ENCODE peak calls at places on chromosome X, in seven cellular contexts. G is NCI-H1694 treated with DMSO at 0.1 percent for 48 hours; T is pancreas; P is AG04449; B is activated T-cell treated with anti-CD3 and anti-CD28 coated beads for 48 hours; D is HFF-Myc; J is CD8-positive, alpha-beta memory T cell. N is an unnamed sample.

GRCh38 chrX:116285506-116285905 is 115.0 kb downstream of the AGTR2 start:
- DNase-seq in P (no peak), J (no peak), T (no peak), G (no peak), D (no peak), B (no peak), N (no peak)

GRCh38 chrX:138648570-138648969 is 62.9 kb downstream of the FGF13 start:
- DNase-seq in D (no peak), P (no peak), J (no peak), G (no peak), B (no peak), T (no peak), N (no peak)

GRCh38 chrX:119398587-119398973 is 556 bp upstream of the SLC25A43 start:
- DNase-seq in B (no peak), D (no peak), G (no peak), J (no peak), P (no peak), T (no peak), N (no peak)

GRCh38 chrX:154549766-154550165 is 2.3 kb downstream of the IKBKG start:
- DNase-seq in D (no peak), J (no peak), G (no peak), T (no peak), B (no peak), P (no peak), N (no peak)

GRCh38 chrX:39439910-39440733 is 638.9 kb downstream of the MID1IP1 start:
- DNase-seq in T (no peak), B (no peak), G (no peak), D (no peak), P (no peak), J (peak), N (no peak)

GRCh38 chrX:43679778-43680177 is 23.7 kb downstream of the MAOA start:
- DNase-seq in G (no peak), B (no peak), P (no peak), D (no peak), J (no peak), T (no peak), N (no peak)

GRCh38 chrX:78652971-78653822 is 5.9 kb downstream of the RTL3 start:
- DNase-seq in D (peak), G (peak), P (no peak), T (no peak), J (no peak), B (no peak), N (no peak)

GRCh38 chrX:12974217-12974796 is 603 bp upstream of the TMSB4X start:
- DNase-seq in D (no peak), G (no peak), P (no peak), B (no peak), J (no peak), T (peak), N (peak)

GRCh38 chrX:35919536-35920309 is at the start of gene CFAP47:
- DNase-seq in B (no peak), D (no peak), T (peak), P (no peak), G (no peak), J (no peak), N (no peak)

GRCh38 chrX:148601034-148601433 is 100.6 kb downstream of the AFF2 start:
- DNase-seq in G (no peak), D (no peak), J (no peak), T (no peak), B (no peak), P (no peak), N (no peak)

GRCh38 chrX:39728025-39728424 is 369.7 kb downstream of the BCOR start:
- DNase-seq in G (no peak), P (no peak), B (no peak), T (no peak), J (no peak), D (peak), N (no peak)

GRCh38 chrX:146907391-146908240 is 93.1 kb upstream of the CXorf51A start:
- DNase-seq in B (no peak), G (no peak), D (no peak), T (no peak), J (no peak), P (no peak), N (no peak)

N was measured in ureter.